ENCODE peak calls at places on chromosomes 16 and 17, in seven cellular contexts. Y is iPS DF 19.7, O is SHP77, J is AG09319, W is progenitor cell of endocrine pancreas, E is aorta, D is NCI-H1417. M is an unnamed sample.

GRCh38 chr17:19448341-19449268 is 37.6 kb downstream of the RNF112 start:
- DNase-seq in O (no peak), W (no peak), Y (no peak), J (peak; percentile 82), D (no peak), E (no peak), M (no peak)

GRCh38 chr17:81414751-81415516 is 19.7 kb downstream of the BAHCC1 start:
- DNase-seq in E (no peak), Y (no peak), J (no peak), O (peak; percentile 77), D (no peak), W (no peak), M (no peak)

GRCh38 chr17:47729486-47729885 is 3.5 kb upstream of the TBX21 start:
- DNase-seq in Y (no peak), D (no peak), W (no peak), O (no peak), J (no peak), E (peak; percentile 33), M (no peak)

GRCh38 chr17:47620503-47621245 is 29.0 kb upstream of the KPNB1 start:
- DNase-seq in E (no peak), O (peak; percentile 78), J (no peak), W (no peak), D (no peak), Y (no peak), M (no peak)

GRCh38 chr17:62652251-62653001 is 25.0 kb downstream of the MRC2 start:
- DNase-seq in W (no peak), D (peak; percentile 54), O (peak; percentile 46), J (no peak), Y (no peak), E (peak; percentile 93), M (peak; percentile 56)

GRCh38 chr16:48824271-48824670 is 214.3 kb upstream of the N4BP1 start:
- DNase-seq in J (no peak), E (no peak), O (no peak), Y (no peak), W (no peak), D (no peak), M (no peak)

GRCh38 chr17:67633751-67634191 is 84.0 kb upstream of the NOL11 start:
- DNase-seq in J (no peak), Y (no peak), E (no peak), D (no peak), W (no peak), O (no peak), M (no peak)

GRCh38 chr17:29383687-29384086 is 6.5 kb upstream of the TAOK1 start:
- DNase-seq in W (no peak), J (no peak), O (no peak), E (no peak), D (no peak), Y (no peak), M (no peak)

GRCh38 chr16:72985148-72985882 is 62.6 kb downstream of the ZFHX3 start:
- DNase-seq in W (no peak), E (no peak), Y (no peak), J (peak; percentile 47), D (no peak), O (no peak), M (no peak)

GRCh38 chr17:38568274-38568673 is 37.5 kb downstream of the SRCIN1 start:
- DNase-seq in E (no peak), O (no peak), J (no peak), Y (no peak), W (no peak), D (no peak), M (no peak)

GRCh38 chr17:57670769-57671545 is 74.1 kb downstream of the CCDC182 start:
- DNase-seq in D (no peak), Y (no peak), W (no peak), E (peak; percentile 30), O (no peak), J (no peak), M (no peak)

GRCh38 chr17:69874220-69874670 is 200.8 kb upstream of the KCNJ16 start:
- DNase-seq in W (no peak), J (peak; percentile 62), O (no peak), E (no peak), D (no peak), Y (no peak), M (no peak)

GRCh38 chr17:79517812-79518211 is 93.0 kb downstream of the RBFOX3 start:
- DNase-seq in D (no peak), J (no peak), E (no peak), Y (no peak), O (no peak), W (no peak), M (peak; percentile 64)

GRCh38 chr17:70168044-70168978 is 1.0 kb upstream of the KCNJ2 start:
- DNase-seq in W (peak; percentile 30), J (peak; percentile 36), O (peak; percentile 71), Y (peak; percentile 65), D (peak; percentile 42), E (peak; percentile 65), M (peak; percentile 27)

GRCh38 chr17:81911277-81911961 is at the start of gene PCYT2:
- DNase-seq in D (peak; percentile 91), J (no peak), O (peak; percentile 83), E (peak; percentile 96), Y (no peak), W (peak; percentile 91), M (peak; percentile 90)

GRCh38 chr17:42578282-42578869 is 847 bp upstream of the PSMC3IP start:
- DNase-seq in O (peak; percentile 62), Y (peak; percentile 75), D (peak; percentile 72), E (peak; percentile 92), W (peak; percentile 72), J (no peak), M (peak; percentile 64)

M was measured in NCI-H2227 treated with DMSO at 0.1 percent for 48 hours.